ENCODE peak calls at places on chromosomes 3 and 15, in eight cellular contexts. X is activated CD8-positive, alpha-beta memory T cell treated with anti-CD3 and anti-CD28 coated beads for 4 hours; L is NK-92 treated with Interleukin-12 subunit alpha and Interleukin-12 subunit beta, amount 100 ng/mL, for 24 hours; H is germinal center; B is breast epithelium; O is stimulated activated CD4-positive, alpha-beta T cell treated with anti-CD3 and anti-CD28 coated beads, Interleukin-12 subunit alpha, Interleukin-12 subunit beta, amount 100 ng/mL, for 24 hours; V is AG04450; D is fibroblast of mammary gland. G is an unnamed sample.

GRCh38 chr3:151796105-151796705 is 17.7 kb upstream of the AADAC start:
- DNase-seq in X (no peak), L (no peak), H (no peak), B (no peak), O (no peak), V (no peak), D (peak; percentile 40), G (no peak)

GRCh38 chr3:53040361-53040820 is 5.5 kb downstream of the SFMBT1 start:
- DNase-seq in X (no peak), L (no peak), H (no peak), B (no peak), O (no peak), V (no peak), D (no peak), G (no peak)

GRCh38 chr3:162973518-162973917 is 1476.9 kb downstream of the OTOL1 start:
- DNase-seq in X (no peak), L (no peak), H (no peak), B (no peak), O (no peak), V (no peak), D (no peak), G (no peak)

GRCh38 chr3:50121416-50122032 is 32.8 kb downstream of the RBM5 start:
- DNase-seq in X (peak; percentile 20), L (no peak), H (peak; percentile 88), B (peak; percentile 64), O (peak; percentile 33), V (peak; percentile 66), D (peak; percentile 76), G (peak; percentile 88)

GRCh38 chr15:101441706-101442105 is 47.8 kb downstream of the PCSK6 start:
- DNase-seq in X (no peak), L (no peak), H (no peak), B (no peak), O (no peak), V (no peak), D (no peak), G (no peak)

GRCh38 chr15:99509686-99510461 is 55.9 kb upstream of the MEF2A start:
- DNase-seq in X (no peak), L (no peak), H (no peak), B (no peak), O (no peak), V (no peak), D (no peak), G (no peak)

GRCh38 chr3:71104090-71104489 is 479.4 kb downstream of the FOXP1 start:
- DNase-seq in X (no peak), L (no peak), H (no peak), B (no peak), O (no peak), V (peak; percentile 92), D (peak; percentile 96), G (no peak)

GRCh38 chr3:66763294-66763693 is 234.8 kb upstream of the KBTBD8 start:
- DNase-seq in X (no peak), L (no peak), H (no peak), B (peak; percentile 94), O (no peak), V (peak; percentile 69), D (peak; percentile 43), G (peak; percentile 10)

GRCh38 chr3:37498126-37499039 is 324.0 kb upstream of the LRRFIP2 start:
- DNase-seq in X (no peak), L (no peak), H (no peak), B (no peak), O (no peak), V (no peak), D (no peak), G (no peak)

GRCh38 chr3:109334572-109334971 is 2.8 kb downstream of the DPPA4 start:
- DNase-seq in X (no peak), L (no peak), H (no peak), B (no peak), O (no peak), V (no peak), D (no peak), G (no peak)

GRCh38 chr3:196979545-196979944 is 10.9 kb upstream of the PIGZ start:
- DNase-seq in X (no peak), L (no peak), H (no peak), B (no peak), O (no peak), V (no peak), D (peak; percentile 91), G (no peak)

GRCh38 chr15:84082739-84083138 is 152.8 kb upstream of the GOLGA6L4 start:
- DNase-seq in X (no peak), L (no peak), H (no peak), B (no peak), O (no peak), V (no peak), D (no peak), G (no peak)

GRCh38 chr3:129829640-129830039 is 63.9 kb downstream of the TMCC1 start:
- DNase-seq in X (no peak), L (no peak), H (peak; percentile 33), B (peak; percentile 32), O (no peak), V (peak; percentile 82), D (peak; percentile 90), G (peak; percentile 87)

GRCh38 chr15:81155375-81156218 is 21.5 kb downstream of the CFAP161 start:
- DNase-seq in X (no peak), L (peak; percentile 30), H (peak; percentile 20), B (peak; percentile 56), O (no peak), V (peak; percentile 46), D (peak; percentile 84), G (peak; percentile 90)

GRCh38 chr3:126508539-126508938 is 9.0 kb downstream of the UROC1 start:
- DNase-seq in X (no peak), L (no peak), H (no peak), B (no peak), O (no peak), V (no peak), D (no peak), G (no peak)

GRCh38 chr3:66453525-66454463 is 47.0 kb downstream of the LRIG1 start:
- DNase-seq in X (no peak), L (no peak), H (no peak), B (no peak), O (no peak), V (no peak), D (no peak), G (peak; percentile 58)

GRCh38 chr15:25022233-25022632 is 67.4 kb downstream of the SNRPN start:
- DNase-seq in X (no peak), L (no peak), H (no peak), B (no peak), O (no peak), V (no peak), D (peak; percentile 31), G (no peak)

GRCh38 chr15:39629906-39630305 is 49.0 kb downstream of the THBS1 start:
- DNase-seq in X (no peak), L (no peak), H (no peak), B (no peak), O (no peak), V (no peak), D (no peak), G (no peak)

GRCh38 chr15:57245130-57245529 is 131.2 kb upstream of the CGNL1 start:
- DNase-seq in X (no peak), L (no peak), H (no peak), B (no peak), O (no peak), V (no peak), D (no peak), G (no peak)

GRCh38 chr3:65938676-65939075 is 100.0 kb downstream of the MAGI1 start:
- DNase-seq in X (no peak), L (no peak), H (no peak), B (no peak), O (no peak), V (no peak), D (no peak), G (no peak)

GRCh38 chr3:195542261-195542660 is 864 bp downstream of the PPP1R2 start:
- DNase-seq in X (no peak), L (no peak), H (peak; percentile 55), B (no peak), O (no peak), V (no peak), D (no peak), G (peak; percentile 32)

GRCh38 chr3:185353823-185354614 is 8.9 kb upstream of the MAP3K13 start:
- DNase-seq in X (peak; percentile 17), L (peak; percentile 57), H (peak; percentile 82), B (peak; percentile 33), O (peak; percentile 51), V (no peak), D (peak; percentile 68), G (peak; percentile 79)

GRCh38 chr3:49020335-49021212 is 1.3 kb upstream of the NDUFAF3 start:
- DNase-seq in X (no peak), L (peak; percentile 58), H (peak; percentile 42), B (peak; percentile 51), O (no peak), V (no peak), D (no peak), G (no peak)

GRCh38 chr3:133038731-133039398 is 674 bp downstream of the TMEM108 start:
- DNase-seq in X (no peak), L (no peak), H (no peak), B (no peak), O (no peak), V (no peak), D (no peak), G (peak; percentile 23)

GRCh38 chr3:13876451-13876850 is 3.4 kb downstream of the WNT7A start:
- DNase-seq in X (no peak), L (no peak), H (no peak), B (no peak), O (no peak), V (no peak), D (no peak), G (no peak)

GRCh38 chr3:191239439-191240035 is 40.5 kb downstream of the OSTN start:
- DNase-seq in X (no peak), L (no peak), H (no peak), B (no peak), O (no peak), V (no peak), D (no peak), G (no peak)

GRCh38 chr3:187769771-187770170 is 24.5 kb upstream of the BCL6 start:
- DNase-seq in X (no peak), L (no peak), H (no peak), B (no peak), O (no peak), V (no peak), D (no peak), G (peak; percentile 63)

GRCh38 chr3:24641628-24642027 is 147.0 kb upstream of the THRB start:
- DNase-seq in X (no peak), L (no peak), H (no peak), B (no peak), O (no peak), V (no peak), D (no peak), G (no peak)

GRCh38 chr3:53216723-53217122 is 39.1 kb downstream of the TKT start:
- DNase-seq in X (no peak), L (no peak), H (no peak), B (no peak), O (no peak), V (no peak), D (no peak), G (no peak)

GRCh38 chr15:93985925-93986324 is 245.4 kb upstream of the MCTP2 start:
- DNase-seq in X (no peak), L (no peak), H (no peak), B (no peak), O (no peak), V (no peak), D (peak; percentile 48), G (no peak)

GRCh38 chr3:185825639-185826481 is 1.0 kb upstream of the IGF2BP2 start:
- DNase-seq in X (no peak), L (no peak), H (peak; percentile 3), B (no peak), O (no peak), V (no peak), D (peak; percentile 37), G (peak; percentile 40)

GRCh38 chr3:119571230-119571629 is 8.1 kb upstream of the ADPRH start:
- DNase-seq in X (no peak), L (no peak), H (no peak), B (no peak), O (no peak), V (no peak), D (no peak), G (no peak)

GRCh38 chr3:73768594-73769308 is 144.0 kb upstream of the PDZRN3 start:
- DNase-seq in X (no peak), L (no peak), H (no peak), B (no peak), O (no peak), V (no peak), D (peak; percentile 49), G (no peak)

GRCh38 chr3:117486709-117487394 is 777.3 kb downstream of the TUSC7 start:
- DNase-seq in X (no peak), L (no peak), H (no peak), B (no peak), O (no peak), V (no peak), D (no peak), G (no peak)

G was measured in cerebellar cortex.